ENCODE peak calls at places on chromosome 16, in four cellular contexts. A is HL-60, T is HCT116, E is GM12891. G is an unnamed sample.

GRCh38 chr16:77816293-77816692 is 27.9 kb downstream of the VAT1L start:
- DNase-seq in A (no peak), T (no peak), E (no peak), G (no peak)

GRCh38 chr16:71807905-71808592 is 585 bp downstream of the AP1G1 start:
- DNase-seq in A (peak), T (no peak), E (peak), G (peak)

GRCh38 chr16:67470314-67470713 is 10.6 kb downstream of the ATP6V0D1 start:
- DNase-seq in A (no peak), T (no peak), E (no peak), G (no peak)

GRCh38 chr16:13919330-13919682 is 648 bp upstream of the ERCC4 start:
- DNase-seq in A (peak), T (peak), E (no peak), G (no peak)

GRCh38 chr16:79066621-79067020 is 533.9 kb downstream of the MAF start:
- DNase-seq in A (no peak), T (no peak), E (no peak), G (no peak)

GRCh38 chr16:4172070-4172469 is 55.8 kb upstream of the ADCY9 start:
- DNase-seq in A (no peak), T (no peak), E (no peak), G (no peak)

GRCh38 chr16:61412562-61412961 is 623.7 kb downstream of the CDH8 start:
- DNase-seq in A (no peak), T (no peak), E (no peak), G (no peak)

GRCh38 chr16:27572711-27573110 is 22.8 kb downstream of the KATNIP start:
- DNase-seq in A (no peak), T (no peak), E (no peak), G (no peak)

GRCh38 chr16:12728471-12728870 is 75.2 kb downstream of the CPPED1 start:
- DNase-seq in A (no peak), T (no peak), E (no peak), G (no peak)

GRCh38 chr16:77231047-77231446 is 31.8 kb downstream of the SYCE1L start:
- DNase-seq in A (no peak), T (no peak), E (no peak), G (no peak)

GRCh38 chr16:85253127-85253941 is 141.1 kb upstream of the CIBAR2 start:
- DNase-seq in A (peak), T (no peak), E (peak), G (no peak)

GRCh38 chr16:12496181-12496580 is 307.5 kb downstream of the CPPED1 start:
- DNase-seq in A (no peak), T (no peak), E (no peak), G (no peak)

GRCh38 chr16:27359051-27359450 is 42.9 kb upstream of the IL21R start:
- DNase-seq in A (no peak), T (no peak), E (no peak), G (no peak)

DNA sequence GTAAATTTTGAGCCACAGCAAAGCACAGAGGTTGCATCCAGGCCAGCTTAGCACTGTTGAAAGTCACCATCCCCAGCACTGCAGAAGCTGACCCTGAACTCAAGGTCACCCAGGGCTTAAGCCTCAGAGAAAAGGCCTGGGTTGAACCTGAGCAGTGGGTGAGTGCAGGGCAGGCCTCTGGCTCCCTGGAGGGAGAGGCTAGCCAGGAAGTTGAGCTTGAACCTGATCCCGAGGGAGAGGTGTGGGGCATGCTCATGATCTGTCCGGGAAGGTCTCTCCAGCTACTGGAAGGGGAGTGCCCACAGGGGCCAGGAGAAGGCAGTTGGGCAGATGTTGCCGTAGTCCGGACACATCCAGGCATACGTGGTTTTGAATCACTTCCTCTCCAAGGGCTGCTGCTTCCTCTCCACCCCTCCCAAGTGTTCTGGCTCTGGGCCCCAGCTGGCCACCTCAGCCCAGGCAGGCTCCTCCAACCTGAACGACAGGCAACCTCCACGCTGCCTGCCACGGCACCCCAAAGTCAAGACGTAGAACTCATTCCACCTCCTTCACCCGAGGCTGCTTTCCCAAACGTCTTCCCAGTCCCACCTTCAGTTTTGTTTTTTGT is 18.4 kb downstream of the CARHSP1 start:
- DNase-seq in A (no peak), T (no peak), E (peak), G (peak)
- TF ChIP-seq POLR2AphosphoS5 in A (peak), T (peak), E (peak), G (peak)

DNA sequence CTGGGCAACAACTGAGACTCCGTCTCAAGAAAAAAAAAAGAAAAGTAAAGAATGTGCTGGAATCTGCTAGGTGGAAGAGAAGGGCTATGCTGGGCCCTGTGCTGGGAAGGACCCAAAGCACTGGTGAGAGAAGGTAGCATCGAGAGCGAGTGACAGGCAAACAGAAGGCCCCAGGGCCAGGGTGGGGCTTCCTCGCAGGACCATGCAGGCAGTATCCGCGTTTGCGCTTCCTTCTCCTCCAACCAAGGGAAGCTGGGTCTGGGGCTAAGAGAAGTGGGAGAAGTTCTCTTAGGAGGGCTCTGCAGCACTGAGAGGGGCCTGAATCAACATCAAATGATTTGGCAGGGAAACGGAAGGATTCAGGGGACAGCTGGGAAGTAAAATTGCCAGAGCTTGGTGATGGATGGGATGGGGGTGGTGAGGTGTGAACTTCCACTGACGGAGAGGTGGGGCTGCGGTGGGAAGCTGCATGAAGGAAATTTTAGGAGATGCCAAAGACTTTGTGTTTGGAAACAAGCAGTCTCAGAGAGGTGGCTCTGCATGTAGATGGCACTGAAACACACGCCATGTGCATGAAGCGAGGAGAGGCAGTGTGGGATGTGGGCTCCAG is 5.2 kb upstream of the ECI1 start:
- DNase-seq in A (no peak), T (no peak), E (no peak), G (no peak)
- TF ChIP-seq POLR2AphosphoS5 in A (no peak), T (no peak), E (peak), G (no peak)

GRCh38 chr16:11099672-11100195 is 155.4 kb downstream of the CLEC16A start:
- DNase-seq in A (no peak), T (no peak), E (no peak), G (no peak)

GRCh38 chr16:11101283-11101682 is 154.7 kb downstream of the SOCS1 start:
- DNase-seq in A (no peak), T (no peak), E (no peak), G (no peak)

GRCh38 chr16:11098601-11099377 is 154.4 kb downstream of the CLEC16A start:
- DNase-seq in A (no peak), T (no peak), E (no peak), G (no peak)

GRCh38 chr16:11101695-11102522 is 154.1 kb downstream of the SOCS1 start:
- DNase-seq in A (no peak), T (no peak), E (no peak), G (no peak)

DNA sequence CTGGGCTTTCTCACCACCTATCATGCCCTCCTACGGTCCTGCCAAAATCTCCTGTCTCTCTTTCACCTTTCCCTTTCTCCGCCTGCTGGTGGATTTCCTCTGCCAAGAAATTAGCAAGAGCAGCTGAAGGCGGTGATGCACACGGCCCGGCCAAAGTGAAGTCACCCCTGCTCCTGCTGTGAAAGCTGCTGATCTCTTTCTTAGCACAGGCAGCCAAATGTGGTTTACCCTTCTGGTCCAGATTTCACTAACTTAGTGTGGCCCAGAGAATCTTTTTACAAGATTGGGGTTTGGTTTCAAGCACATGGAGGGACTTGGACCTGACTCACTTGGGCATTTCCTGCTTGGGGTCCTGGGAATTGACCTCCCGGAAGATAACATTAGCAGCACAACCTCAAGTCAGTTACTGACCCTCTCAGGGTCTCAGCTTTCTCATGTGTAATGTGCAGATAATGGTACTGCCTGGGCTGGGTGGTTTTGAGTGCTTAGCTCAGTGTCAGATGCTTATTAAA is 155.7 kb downstream of the SOCS1 start:
- DNase-seq in A (no peak), T (peak), E (no peak), G (no peak)
- TF ChIP-seq POLR2AphosphoS5 in A (no peak), T (no peak), E (no peak), G (peak)

GRCh38 chr16:73069581-73070262 is 21.8 kb upstream of the ZFHX3 start:
- DNase-seq in A (no peak), T (no peak), E (no peak), G (no peak)

GRCh38 chr16:73066927-73067670 is 19.2 kb upstream of the ZFHX3 start:
- DNase-seq in A (no peak), T (no peak), E (no peak), G (no peak)

GRCh38 chr16:73066321-73066926 is 18.5 kb upstream of the ZFHX3 start:
- DNase-seq in A (no peak), T (no peak), E (no peak), G (no peak)

GRCh38 chr16:73067671-73068545 is 20.0 kb upstream of the ZFHX3 start:
- DNase-seq in A (no peak), T (no peak), E (no peak), G (no peak)

GRCh38 chr16:73068546-73069401 is 20.8 kb upstream of the ZFHX3 start:
- DNase-seq in A (peak), T (no peak), E (no peak), G (no peak)
- TF ChIP-seq POLR2AphosphoS5 in A (no peak), T (peak), E (no peak), G (peak)

DNA sequence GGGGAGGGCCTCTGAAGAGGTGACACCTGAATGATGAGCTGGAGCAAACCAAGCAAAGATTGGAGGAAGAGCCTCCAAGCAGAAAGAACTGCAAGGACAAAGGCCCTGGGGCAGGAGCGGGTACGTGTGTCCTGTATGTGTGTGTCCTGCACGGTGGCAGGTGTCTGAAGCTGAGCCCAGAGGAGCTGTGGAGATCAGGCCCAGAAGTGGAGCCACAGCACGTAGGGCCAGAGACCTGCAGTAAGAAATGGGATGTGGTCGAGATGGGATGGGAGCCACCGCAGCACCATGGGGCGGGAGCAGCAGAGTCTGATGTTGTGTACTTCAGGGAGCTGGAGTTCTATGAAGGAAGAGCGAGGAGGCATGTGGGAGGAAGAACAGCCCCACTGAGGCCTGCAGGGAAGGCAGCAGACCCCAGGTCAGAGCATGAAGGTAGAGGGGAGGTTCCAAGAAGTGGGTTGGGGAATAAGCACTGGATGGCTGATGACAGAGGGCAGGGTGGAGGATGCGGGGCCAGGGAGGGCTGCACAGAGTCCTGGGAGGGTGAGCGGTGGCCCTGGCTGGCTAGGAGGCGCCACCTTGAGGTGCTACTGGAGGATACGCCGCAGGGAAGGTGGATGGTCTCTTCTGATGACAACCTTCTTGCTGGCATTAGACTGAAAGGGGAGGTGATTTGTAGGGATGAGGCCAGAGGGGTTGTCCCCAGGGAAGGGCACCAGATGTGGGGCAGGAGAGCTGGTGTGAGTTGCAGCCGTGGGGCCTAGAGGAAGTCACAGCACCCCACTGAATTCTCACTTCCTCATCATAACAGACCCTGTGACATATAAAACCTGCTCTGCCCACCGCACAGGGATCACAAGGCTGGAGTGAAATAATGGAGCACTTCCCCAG is 10.6 kb upstream of the CETP start:
- DNase-seq in A (peak), T (no peak), E (no peak), G (no peak)
- TF ChIP-seq POLR2AphosphoS5 in A (peak), T (no peak), E (no peak), G (no peak)

GRCh38 chr16:25256821-25257503 is 683 bp downstream of the ZKSCAN2 start:
- DNase-seq in A (no peak), T (no peak), E (no peak), G (no peak)
- TF ChIP-seq POLR2AphosphoS5 in A (no peak), T (no peak), E (no peak), G (no peak)

DNA sequence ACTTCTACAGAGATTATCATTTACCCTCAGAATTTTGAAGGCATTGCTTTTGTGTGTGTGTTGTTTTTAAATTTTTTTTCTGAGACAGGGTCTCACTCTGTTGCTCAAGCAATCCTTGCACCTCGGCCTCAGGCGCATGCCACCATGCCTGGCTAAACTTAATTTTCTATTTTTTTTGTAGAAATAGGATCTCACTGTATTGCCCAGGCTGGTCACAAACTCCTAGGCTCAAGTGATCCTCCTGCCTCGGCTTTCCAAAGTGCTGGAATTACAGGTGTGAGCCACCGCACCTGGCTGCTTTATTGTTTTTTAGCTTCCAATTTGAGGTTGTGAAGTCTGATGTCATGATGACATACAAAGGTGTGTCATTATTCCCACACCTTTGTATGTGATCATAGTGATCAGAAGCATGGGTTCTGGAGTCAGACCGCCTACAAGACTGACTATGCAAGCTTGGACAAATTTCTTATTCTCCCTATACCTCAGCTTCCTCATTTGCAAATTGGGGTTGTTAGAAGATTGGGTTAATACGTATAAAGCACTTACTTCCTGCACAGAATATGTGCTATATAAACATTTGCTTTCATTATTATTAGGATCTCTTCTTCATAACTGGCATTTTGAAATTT is 5.8 kb downstream of the SEPHS2 start:
- DNase-seq in A (no peak), T (no peak), E (no peak), G (no peak)
- TF ChIP-seq POLR2AphosphoS5 in A (no peak), T (no peak), E (no peak), G (no peak)

GRCh38 chr16:19878760-19879159 is 5.9 kb downstream of the GPRC5B start:
- DNase-seq in A (no peak), T (no peak), E (no peak), G (no peak)

GRCh38 chr16:19881028-19881427 is 3.6 kb downstream of the GPRC5B start:
- DNase-seq in A (no peak), T (no peak), E (no peak), G (no peak)

GRCh38 chr16:19876501-19877059 is 8.1 kb downstream of the GPRC5B start:
- DNase-seq in A (no peak), T (no peak), E (no peak), G (no peak)

GRCh38 chr16:19881783-19882182 is 2.9 kb downstream of the GPRC5B start:
- DNase-seq in A (no peak), T (no peak), E (no peak), G (no peak)

DNA sequence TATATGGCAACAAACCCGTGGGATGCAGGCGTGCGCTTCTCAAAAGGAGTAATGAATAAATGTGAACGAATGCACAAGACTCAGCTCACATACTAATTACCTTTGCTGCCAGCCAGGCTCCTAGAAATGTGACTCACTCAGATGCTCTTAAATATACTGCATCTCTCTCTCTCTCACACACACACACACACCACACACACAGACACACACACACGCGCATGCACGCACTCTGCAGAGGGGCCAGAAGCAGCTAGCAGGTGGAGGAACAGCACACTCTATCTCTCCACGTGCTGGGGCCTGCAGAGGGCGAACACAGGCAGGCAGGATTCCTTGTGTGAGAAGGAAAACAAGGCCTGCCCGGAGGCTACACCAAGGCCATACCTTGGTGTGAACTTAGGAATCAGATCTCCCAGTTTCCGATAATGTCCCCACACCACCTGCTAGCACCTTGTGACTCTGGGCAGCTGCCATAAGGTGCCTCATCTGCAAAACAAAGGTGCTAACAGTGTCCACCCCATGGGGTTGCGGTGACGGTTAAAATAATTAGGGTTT is 5.3 kb downstream of the GPRC5B start:
- DNase-seq in A (no peak), T (no peak), E (no peak), G (no peak)
- TF ChIP-seq POLR2AphosphoS5 in A (no peak), T (no peak), E (no peak), G (no peak)

G was measured in esophagus muscularis mucosa.